ENCODE peak calls at places on chromosomes 13 and 19, in four cellular contexts. Y is fibroblast of mammary gland, C is upper lobe of right lung, P is kidney. R is an unnamed sample.

GRCh38 chr13:28499579-28499978 is 4.7 kb upstream of the FLT1 start:
- DNase-seq in C (no peak), P (no peak), Y (peak), R (no peak)

GRCh38 chr13:41019578-41020347 is 647 bp upstream of the ELF1 start:
- DNase-seq in C (no peak), Y (no peak), P (peak), R (no peak)

GRCh38 chr19:46859637-46860124 is 1.1 kb upstream of the ARHGAP35 start:
- DNase-seq in Y (peak), P (peak), C (peak), R (no peak)

GRCh38 chr19:18666784-18667183 is 16.7 kb upstream of the CRTC1 start:
- DNase-seq in C (no peak), P (no peak), Y (no peak), R (no peak)

GRCh38 chr19:13478576-13478975 is 27.7 kb downstream of the CACNA1A start:
- DNase-seq in Y (no peak), C (no peak), P (no peak), R (no peak)

GRCh38 chr13:24502567-24503375 is 9.8 kb downstream of the PARP4 start:
- DNase-seq in C (no peak), Y (peak), P (no peak), R (no peak)

GRCh38 chr19:54606230-54606629 is 12.8 kb downstream of the LILRA1 start:
- DNase-seq in P (no peak), C (no peak), Y (no peak), R (no peak)

GRCh38 chr19:40806385-40807146 is 7.6 kb downstream of the EGLN2 start:
- DNase-seq in Y (peak), C (peak), P (peak), R (no peak)

GRCh38 chr13:25738797-25739196 is 313.0 kb downstream of the SHISA2 start:
- DNase-seq in C (no peak), Y (no peak), P (no peak), R (no peak)

GRCh38 chr13:40666058-40666904 is at the start of gene FOXO1:
- DNase-seq in P (peak), Y (peak), C (peak), R (peak)

GRCh38 chr13:101514695-101515275 is 62.3 kb downstream of the ITGBL1 start:
- DNase-seq in C (no peak), P (no peak), Y (peak), R (no peak)

GRCh38 chr19:49823472-49823871 is 5.4 kb downstream of the MED25 start:
- DNase-seq in C (no peak), Y (no peak), P (no peak), R (no peak)

GRCh38 chr13:87942204-87942603 is 271.0 kb downstream of the SLITRK5 start:
- DNase-seq in Y (peak), P (no peak), C (no peak), R (no peak)

GRCh38 chr13:20057963-20058362 is 99.4 kb downstream of the ZMYM2 start:
- DNase-seq in C (no peak), P (no peak), Y (no peak), R (no peak)

GRCh38 chr13:74907788-74908187 is 574.2 kb downstream of the TBC1D4 start:
- DNase-seq in Y (no peak), C (no peak), P (no peak), R (no peak)

GRCh38 chr13:42969558-42970172 is 22.4 kb downstream of the EPSTI1 start:
- DNase-seq in C (peak), P (peak), Y (peak), R (no peak)

GRCh38 chr13:51004918-51005460 is 95.4 kb downstream of the RNASEH2B start:
- DNase-seq in Y (no peak), C (no peak), P (no peak), R (no peak)

GRCh38 chr19:19552811-19553210 is 14.7 kb downstream of the CILP2 start:
- DNase-seq in C (no peak), Y (no peak), P (no peak), R (no peak)

DNA sequence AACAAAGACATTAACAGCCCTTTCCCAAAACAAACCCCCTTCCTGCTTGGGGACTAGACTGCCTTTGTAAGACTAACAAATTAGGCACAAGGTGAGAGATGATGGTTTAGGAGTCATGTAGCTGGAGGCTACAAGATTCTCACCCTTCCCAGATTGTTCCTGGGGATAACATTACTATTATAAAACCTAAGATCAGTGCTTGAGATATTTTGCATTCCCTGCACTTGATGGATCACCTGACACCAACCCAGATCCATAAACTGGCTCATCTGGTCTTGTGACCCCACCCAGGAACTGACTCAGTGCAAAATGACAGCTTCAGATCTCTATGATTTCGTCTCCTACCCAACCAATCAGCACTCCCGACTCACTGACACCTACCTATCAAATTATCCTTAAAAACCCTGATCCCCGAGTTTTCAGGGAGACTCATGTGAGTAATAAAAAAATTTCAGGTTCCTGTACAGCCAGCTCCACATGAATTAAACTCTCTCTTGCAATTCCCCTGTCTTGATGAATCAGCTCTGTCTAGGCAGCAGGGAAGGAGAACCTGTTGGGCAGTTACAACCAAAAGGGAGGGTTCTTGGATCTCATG is 2.4 kb upstream of the ZNF616 start:
- DNase-seq in Y (no peak), C (no peak), P (no peak), R (no peak)
- TF ChIP-seq CTCF in Y (no peak), C (no peak), P (no peak), R (no peak)

GRCh38 chr19:45187421-45188100 is 9.0 kb downstream of the BLOC1S3 start:
- DNase-seq in P (no peak), Y (no peak), C (no peak), R (no peak)
- TF ChIP-seq CTCF in P (peak), Y (peak), C (peak), R (peak)

GRCh38 chr19:1452802-1453524 is 3.0 kb downstream of the APC2 start:
- DNase-seq in Y (no peak), C (no peak), P (no peak), R (no peak)

GRCh38 chr19:1450735-1451669 is 1.1 kb downstream of the APC2 start:
- DNase-seq in Y (no peak), C (no peak), P (no peak), R (no peak)

GRCh38 chr19:1449467-1450442 is at the start of gene APC2:
- DNase-seq in Y (no peak), P (no peak), C (no peak), R (no peak)

GRCh38 chr19:1453525-1454371 is 3.8 kb downstream of the APC2 start:
- DNase-seq in Y (peak), C (no peak), P (no peak), R (no peak)

GRCh38 chr19:1451916-1452801 is 2.2 kb downstream of the APC2 start:
- DNase-seq in C (no peak), P (no peak), Y (no peak), R (no peak)
- TF ChIP-seq CTCF in C (no peak), P (no peak), Y (no peak), R (no peak)

GRCh38 chr19:38850231-38850975 is 617 bp upstream of the HNRNPL start:
- DNase-seq in P (peak), Y (peak), C (peak), R (peak)
- TF ChIP-seq CTCF in P (no peak), Y (no peak), C (peak), R (peak)

DNA sequence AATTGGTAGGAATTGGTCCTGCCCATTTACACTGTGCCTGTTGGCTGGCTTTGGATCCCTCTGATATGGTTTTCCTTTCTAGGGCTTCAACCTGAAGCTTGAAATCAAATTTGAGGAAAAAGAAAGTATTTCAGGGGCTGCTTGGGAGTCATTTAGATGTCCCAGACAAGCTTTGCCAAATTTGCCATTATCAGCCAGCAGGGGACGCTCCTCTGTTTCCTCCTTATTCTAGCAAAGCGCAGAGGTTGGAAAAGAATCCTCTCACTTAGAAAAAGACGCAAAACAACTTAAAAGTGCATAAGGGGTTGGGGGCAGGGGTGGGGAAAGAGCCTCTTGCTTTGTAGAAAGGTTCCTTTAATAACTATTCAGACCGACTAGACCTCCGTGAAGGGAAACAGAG is 1211.1 kb upstream of the PCDH20 start:
- DNase-seq in P (no peak), C (no peak), Y (no peak), R (no peak)
- TF ChIP-seq CTCF in P (no peak), C (no peak), Y (peak), R (peak)

GRCh38 chr13:44686478-44687071 is 110.4 kb upstream of the TSC22D1 start:
- DNase-seq in Y (no peak), P (no peak), C (no peak), R (no peak)
- TF ChIP-seq CTCF in Y (no peak), P (no peak), C (no peak), R (no peak)

GRCh38 chr13:53206455-53206854 is 177.8 kb downstream of the OLFM4 start:
- DNase-seq in C (no peak), Y (peak), P (no peak), R (no peak)
- TF ChIP-seq CTCF in C (peak), Y (peak), P (peak), R (peak)

DNA sequence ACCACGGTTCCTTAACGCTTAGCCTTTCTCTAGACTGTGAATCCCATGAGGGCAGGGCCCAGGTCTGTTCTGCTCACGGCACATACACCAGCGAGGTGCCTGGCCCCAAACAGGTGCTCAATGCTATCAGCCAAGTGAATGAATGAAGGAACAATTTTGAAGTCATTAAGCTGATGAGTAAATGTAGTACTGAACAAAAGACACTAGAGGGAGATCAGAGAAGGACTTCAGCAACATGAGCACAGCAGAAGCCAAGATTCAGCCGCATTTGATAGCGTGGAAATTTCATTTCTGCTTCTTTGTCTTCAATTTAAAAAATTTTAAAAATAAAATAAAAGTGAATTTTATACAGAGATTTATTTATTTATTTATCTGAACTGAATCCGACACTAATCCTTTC is 20.1 kb upstream of the MYO16 start:
- DNase-seq in C (no peak), P (no peak), Y (peak), R (no peak)
- TF ChIP-seq CTCF in C (peak), P (peak), Y (peak), R (peak)

DNA sequence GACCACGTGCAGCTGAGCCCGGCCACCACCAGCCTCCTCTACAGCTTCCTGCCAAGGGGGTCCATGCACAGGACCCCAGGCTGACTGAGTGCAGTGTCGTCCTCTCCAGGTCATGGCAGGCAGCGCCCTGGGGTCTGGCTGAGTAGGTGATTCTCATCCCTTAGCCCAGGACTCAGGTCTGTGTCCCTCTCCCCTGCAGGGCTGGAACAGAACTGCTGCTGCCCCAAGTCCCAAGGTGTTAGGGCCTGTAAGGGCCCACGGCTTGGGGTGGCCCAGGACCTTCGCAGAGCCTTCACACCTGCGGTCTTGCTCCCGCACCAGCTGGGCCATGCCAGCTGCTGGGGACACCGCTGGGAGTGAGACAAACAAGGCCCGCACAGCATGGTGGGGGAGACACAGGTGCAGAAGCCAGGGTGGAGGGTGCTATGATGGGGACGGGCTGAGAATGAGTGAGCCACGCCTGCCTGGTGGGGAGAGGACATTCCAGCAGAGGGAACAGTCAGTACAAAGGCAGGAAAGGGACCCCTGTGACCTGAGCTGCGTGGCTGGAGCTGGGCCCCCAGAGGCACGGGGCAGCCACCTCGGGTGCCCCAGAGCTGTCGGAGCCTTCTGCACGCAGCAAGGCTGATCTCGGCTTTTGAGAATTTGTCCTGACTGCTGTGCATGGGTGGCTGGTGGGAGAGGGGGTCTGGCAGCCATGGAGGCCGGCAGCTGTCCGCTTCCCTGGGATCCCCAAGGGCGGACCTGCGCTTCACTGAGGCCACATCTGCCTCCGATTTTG is 11.9 kb downstream of the PLEKHF1 start:
- DNase-seq in Y (no peak), C (no peak), P (peak), R (no peak)
- TF ChIP-seq CTCF in Y (no peak), C (no peak), P (no peak), R (no peak)

R was measured in chondrocyte.